ENCODE peak calls at places on chromosomes 6 and 20, in eight cellular contexts. X is Karpas-422, C is HCT116, T is PC-3, J is PC-9, N is GM23338, A is GM23248, D is SK-N-SH. F is an unnamed sample.
A peak's percentile ranks its signal among the peaks of the same experiment; 100 is the strongest.

GRCh38 chr6:10237284-10238043 is 177.4 kb downstream of the TFAP2A start:
- DNase-seq in C (peak; percentile 86), N (no peak), J (peak; percentile 67), A (peak; percentile 73), D (no peak), T (peak; percentile 93), X (no peak), F (no peak)

GRCh38 chr6:119129148-119129967 is 50.9 kb upstream of the FAM184A start:
- DNase-seq in N (peak; percentile 87), T (peak; percentile 75), D (peak; percentile 50), J (peak; percentile 20), X (peak; percentile 89), A (peak; percentile 69), C (peak; percentile 72), F (peak; percentile 72)

GRCh38 chr6:16602035-16602434 is 159.2 kb downstream of the ATXN1 start:
- DNase-seq in N (no peak), D (no peak), T (no peak), C (no peak), A (no peak), J (no peak), X (no peak), F (no peak)

GRCh38 chr6:97189767-97190166 is 93.2 kb downstream of the MMS22L start:
- DNase-seq in X (no peak), N (no peak), J (no peak), D (no peak), T (no peak), C (no peak), A (peak; percentile 78), F (no peak)

GRCh38 chr6:17615794-17616193 is 15.7 kb downstream of the FAM8A1 start:
- DNase-seq in D (no peak), T (no peak), N (no peak), A (no peak), X (no peak), J (no peak), C (no peak), F (no peak)

GRCh38 chr6:42653851-42654250 is 68.5 kb downstream of the PRPH2 start:
- DNase-seq in T (no peak), J (no peak), X (no peak), C (no peak), A (no peak), N (no peak), D (no peak), F (no peak)

GRCh38 chr20:60283281-60283680 is 325.1 kb downstream of the CDH26 start:
- DNase-seq in X (no peak), J (no peak), N (peak; percentile 30), A (no peak), C (no peak), D (no peak), T (peak; percentile 24), F (peak; percentile 13)

GRCh38 chr20:48841861-48842529 is 14.2 kb upstream of the PREX1 start:
- DNase-seq in N (no peak), D (no peak), T (peak; percentile 95), A (peak; percentile 88), X (no peak), C (no peak), J (peak; percentile 37), F (no peak)

GRCh38 chr6:113858605-113859348 is 1.6 kb downstream of the MARCKS start:
- DNase-seq in T (peak; percentile 87), C (peak; percentile 77), D (peak; percentile 95), N (peak; percentile 94), X (peak; percentile 91), J (peak; percentile 94), A (peak; percentile 95), F (peak; percentile 75)

GRCh38 chr20:54223751-54224150 is 15.9 kb downstream of the PFDN4 start:
- DNase-seq in N (no peak), J (no peak), C (no peak), X (no peak), D (no peak), A (peak; percentile 32), T (no peak), F (no peak)
- H3K9me2 ChIP-seq in N (no peaks in the 10 kb centered on the region), J (peaks cover 3% of the 10 kb centered on the region), C (no peaks in the 10 kb centered on the region), X (no peaks in the 10 kb centered on the region), D (no peaks in the 10 kb centered on the region), A (no peaks in the 10 kb centered on the region), T (no peaks in the 10 kb centered on the region), F (no peaks in the 10 kb centered on the region)

DNA sequence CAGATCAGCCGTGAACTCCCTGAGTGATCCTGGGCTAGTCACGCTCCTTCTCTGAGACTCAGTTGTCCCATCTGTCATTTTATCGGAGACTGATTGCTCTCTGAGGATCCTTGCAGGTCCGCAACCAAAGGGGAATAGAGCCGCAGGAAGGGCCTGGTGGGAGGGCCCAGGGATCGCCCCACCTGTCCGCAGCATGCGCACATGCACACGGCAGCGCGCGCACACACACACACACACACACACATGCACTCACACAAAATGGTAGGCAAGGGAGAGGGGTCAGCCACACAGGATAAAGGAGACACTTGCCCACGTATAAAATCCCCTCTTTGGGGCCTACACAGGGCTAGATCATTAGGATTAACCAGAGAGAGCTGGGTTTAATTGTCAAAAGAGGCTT is 95.6 kb upstream of the FOXP4 start:
- DNase-seq in T (no peak), D (no peak), X (no peak), C (no peak), N (no peak), J (no peak), A (no peak), F (no peak)
- H3K4me1 ChIP-seq in T (no peaks in the 10 kb centered on the region), D (peaks cover 20% of the 10 kb centered on the region), X (no peaks in the 10 kb centered on the region), C (peaks cover 8% of the 10 kb centered on the region), N (peaks cover 4% of the 10 kb centered on the region), J (no peaks in the 10 kb centered on the region), A (no peaks in the 10 kb centered on the region), F (no peaks in the 10 kb centered on the region)

DNA sequence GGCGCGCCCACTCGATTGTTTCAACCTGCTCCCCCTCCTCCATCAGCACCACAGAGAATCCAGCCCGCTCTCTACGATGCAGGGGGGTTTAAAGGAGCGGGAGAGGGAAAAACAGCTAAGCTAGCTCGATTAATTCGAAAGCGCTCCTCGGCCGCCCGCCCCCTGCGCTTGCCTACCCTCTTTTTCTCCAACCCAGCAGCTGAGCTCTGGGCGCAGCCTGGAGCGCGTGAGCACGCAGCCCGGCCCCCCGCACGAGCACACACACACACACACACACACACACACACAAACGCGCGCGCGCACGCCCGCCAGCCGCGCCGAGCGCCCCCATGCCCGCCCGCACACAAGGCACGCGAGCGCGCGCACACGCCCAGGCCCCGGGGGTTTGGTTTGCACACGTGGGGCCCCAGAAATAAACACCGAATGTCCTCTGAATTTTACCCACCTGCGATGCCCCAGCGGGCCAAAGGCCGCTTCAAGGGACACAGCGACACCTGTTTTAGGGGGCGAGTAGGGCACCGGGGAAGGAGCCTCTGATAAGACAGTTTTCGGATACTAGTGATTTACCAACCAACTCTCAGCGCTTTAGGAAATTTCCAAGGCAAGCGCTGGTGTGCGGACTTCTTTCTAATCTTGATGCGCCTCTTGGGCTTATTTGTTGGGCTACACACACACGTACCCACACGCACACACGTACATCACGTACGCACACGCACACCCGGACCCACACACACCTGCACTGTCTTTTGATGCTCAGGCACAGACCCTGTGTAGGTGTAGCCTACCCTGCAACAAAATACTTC is 787 bp upstream of the NRN1 start:
- DNase-seq in J (no peak), A (peak; percentile 72), C (no peak), T (no peak), N (peak; percentile 82), X (peak; percentile 76), D (peak; percentile 68), F (peak; percentile 89)
- H3K9me2 ChIP-seq in J (no peaks in the 10 kb centered on the region), A (no peaks in the 10 kb centered on the region), C (no peaks in the 10 kb centered on the region), T (no peaks in the 10 kb centered on the region), N (no peaks in the 10 kb centered on the region), X (no peaks in the 10 kb centered on the region), D (no peaks in the 10 kb centered on the region), F (no peaks in the 10 kb centered on the region)

GRCh38 chr20:17848649-17849048 is 119.9 kb downstream of the SNX5 start:
- DNase-seq in T (no peak), D (no peak), C (no peak), J (no peak), A (no peak), N (no peak), X (no peak), F (peak; percentile 94)
- H3K4me1 ChIP-seq in T (peaks cover 45% of the 10 kb centered on the region), D (no peaks in the 10 kb centered on the region), C (peaks cover 58% of the 10 kb centered on the region), J (peaks cover 27% of the 10 kb centered on the region), A (peaks cover 32% of the 10 kb centered on the region), N (peaks cover 8% of the 10 kb centered on the region), X (peaks cover 7% of the 10 kb centered on the region), F (peaks cover 58% of the 10 kb centered on the region)

GRCh38 chr20:64113796-64114355 is 6.5 kb upstream of the NPBWR2 start:
- DNase-seq in X (no peak), N (peak; percentile 0), C (no peak), T (no peak), A (no peak), D (peak; percentile 17), J (no peak), F (no peak)

GRCh38 chr20:64116541-64117423 is 9.4 kb upstream of the NPBWR2 start:
- DNase-seq in D (peak; percentile 20), N (peak; percentile 0), T (no peak), A (no peak), X (no peak), J (no peak), C (no peak), F (no peak)

GRCh38 chr20:64115171-64115911 is 8.0 kb upstream of the NPBWR2 start:
- DNase-seq in N (peak; percentile 2), X (no peak), J (no peak), A (no peak), C (no peak), D (peak; percentile 50), T (no peak), F (no peak)

GRCh38 chr20:64114356-64114971 is 7.1 kb upstream of the NPBWR2 start:
- DNase-seq in X (no peak), T (no peak), C (no peak), J (no peak), D (peak; percentile 13), N (peak; percentile 0), A (no peak), F (no peak)

DNA sequence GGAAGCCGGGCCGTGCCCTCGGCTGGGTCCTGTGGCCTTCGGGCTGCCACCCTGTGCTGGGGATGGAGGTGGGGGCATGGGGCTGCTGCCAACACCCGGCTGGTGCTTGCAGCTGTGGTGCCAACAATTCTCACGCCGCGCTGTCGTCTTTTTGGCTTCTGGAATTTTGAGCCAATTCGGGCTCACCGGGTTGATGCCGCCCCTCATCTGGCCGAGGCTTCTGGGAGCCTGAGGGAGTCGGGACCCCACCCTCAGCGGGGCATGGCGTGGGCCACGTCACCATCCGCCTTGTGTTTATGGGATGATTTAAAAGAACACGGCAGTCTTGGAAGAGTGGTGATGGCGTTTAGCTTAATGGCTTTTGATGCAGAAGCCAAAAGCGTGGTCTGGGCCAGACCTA is 8.7 kb upstream of the NPBWR2 start:
- DNase-seq in D (no peak), N (peak; percentile 0), J (no peak), C (no peak), X (no peak), A (no peak), T (no peak), F (no peak)
- H3K9me2 ChIP-seq in D (no peaks in the 10 kb centered on the region), N (no peaks in the 10 kb centered on the region), J (no peaks in the 10 kb centered on the region), C (no peaks in the 10 kb centered on the region), X (no peaks in the 10 kb centered on the region), A (no peaks in the 10 kb centered on the region), T (no peaks in the 10 kb centered on the region), F (no peaks in the 10 kb centered on the region)